ENCODE peak calls at places on chromosomes 12 and 14, in seven cellular contexts. One of them, this sample, is unnamed.
A peak's percentile ranks its signal among the peaks of the same experiment; 100 is the strongest.

GRCh38 chr12:43776498-43776897 is 17.7 kb downstream of the IRAK4 start:
- DNase-seq in GM12878: no peak
- DNase-seq in HCT116: peak; percentile 16
- DNase-seq in SK-N-SH: peak; percentile 61
- DNase-seq in HepG2: peak; percentile 44
- DNase-seq in H1: no peak
- DNase-seq in K562: peak; percentile 39
- DNase-seq in this sample: peak; percentile 62

GRCh38 chr14:103260629-103261124 is 73.4 kb upstream of the EIF5 start:
- DNase-seq in SK-N-SH: peak; percentile 57
- DNase-seq in GM12878: no peak
- DNase-seq in HCT116: no peak
- DNase-seq in HepG2: no peak
- DNase-seq in H1: peak; percentile 42
- DNase-seq in K562: peak; percentile 14
- DNase-seq in this sample: peak; percentile 69

GRCh38 chr12:117037296-117038022 is 61.8 kb downstream of the TESC start:
- DNase-seq in HCT116: no peak
- DNase-seq in SK-N-SH: no peak
- DNase-seq in GM12878: no peak
- DNase-seq in K562: no peak
- DNase-seq in H1: no peak
- DNase-seq in HepG2: no peak
- DNase-seq in this sample: no peak

GRCh38 chr12:15253990-15254389 is 32.8 kb upstream of the RERG start:
- DNase-seq in SK-N-SH: no peak
- DNase-seq in HCT116: no peak
- DNase-seq in GM12878: no peak
- DNase-seq in H1: no peak
- DNase-seq in K562: no peak
- DNase-seq in HepG2: no peak
- DNase-seq in this sample: peak; percentile 26

GRCh38 chr12:110802489-110802888 is 44.3 kb upstream of the CCDC63 start:
- DNase-seq in GM12878: no peak
- DNase-seq in K562: no peak
- DNase-seq in H1: no peak
- DNase-seq in SK-N-SH: no peak
- DNase-seq in HepG2: no peak
- DNase-seq in HCT116: no peak
- DNase-seq in this sample: no peak

GRCh38 chr12:125280482-125281377 is 215.5 kb downstream of the AACS start:
- DNase-seq in HepG2: no peak
- DNase-seq in GM12878: no peak
- DNase-seq in HCT116: no peak
- DNase-seq in H1: peak; percentile 84
- DNase-seq in SK-N-SH: no peak
- DNase-seq in K562: peak; percentile 19
- DNase-seq in this sample: no peak

GRCh38 chr12:106139422-106140141 is 828 bp upstream of the NUAK1 start:
- DNase-seq in HepG2: peak; percentile 52
- DNase-seq in K562: no peak
- DNase-seq in H1: peak; percentile 89
- DNase-seq in GM12878: no peak
- DNase-seq in HCT116: peak; percentile 56
- DNase-seq in SK-N-SH: no peak
- DNase-seq in this sample: peak; percentile 68

GRCh38 chr14:90645842-90646443 is 170.3 kb downstream of the TTC7B start:
- DNase-seq in SK-N-SH: no peak
- DNase-seq in K562: no peak
- DNase-seq in H1: peak; percentile 67
- DNase-seq in GM12878: no peak
- DNase-seq in HepG2: peak; percentile 32
- DNase-seq in HCT116: peak; percentile 55
- DNase-seq in this sample: peak; percentile 73

GRCh38 chr12:38155526-38156496 is 160.8 kb upstream of the ALG10B start:
- DNase-seq in HCT116: no peak
- DNase-seq in HepG2: no peak
- DNase-seq in GM12878: no peak
- DNase-seq in H1: no peak
- DNase-seq in K562: no peak
- DNase-seq in SK-N-SH: no peak
- DNase-seq in this sample: no peak

GRCh38 chr12:47824198-47824597 is 4.5 kb upstream of the HDAC7 start:
- DNase-seq in HepG2: no peak
- DNase-seq in K562: no peak
- DNase-seq in H1: no peak
- DNase-seq in GM12878: no peak
- DNase-seq in SK-N-SH: no peak
- DNase-seq in HCT116: no peak
- DNase-seq in this sample: no peak

GRCh38 chr12:85575115-85576096 is 260.8 kb downstream of the RASSF9 start:
- DNase-seq in HepG2: peak; percentile 63
- DNase-seq in K562: peak; percentile 26
- DNase-seq in H1: peak; percentile 56
- DNase-seq in GM12878: peak; percentile 13
- DNase-seq in HCT116: peak; percentile 54
- DNase-seq in SK-N-SH: peak; percentile 46
- DNase-seq in this sample: peak; percentile 79

GRCh38 chr14:39102265-39102968 is 618 bp downstream of the SEC23A start:
- DNase-seq in SK-N-SH: no peak
- DNase-seq in GM12878: no peak
- DNase-seq in K562: peak; percentile 30
- DNase-seq in HepG2: peak; percentile 98
- DNase-seq in HCT116: no peak
- DNase-seq in H1: no peak
- DNase-seq in this sample: no peak

GRCh38 chr12:22615963-22616501 is 8.9 kb upstream of the ETNK1 start:
- DNase-seq in HepG2: no peak
- DNase-seq in H1: no peak
- DNase-seq in HCT116: no peak
- DNase-seq in GM12878: no peak
- DNase-seq in K562: no peak
- DNase-seq in SK-N-SH: no peak
- DNase-seq in this sample: no peak

GRCh38 chr12:107402041-107403022 is 283.3 kb upstream of the PWP1 start:
- DNase-seq in SK-N-SH: peak; percentile 64
- DNase-seq in HepG2: peak; percentile 69
- DNase-seq in GM12878: no peak
- DNase-seq in K562: peak; percentile 60
- DNase-seq in HCT116: peak; percentile 69
- DNase-seq in H1: peak; percentile 79
- DNase-seq in this sample: peak; percentile 87

GRCh38 chr14:73740921-73741326 is 26.7 kb upstream of the PNMA1 start:
- DNase-seq in H1: no peak
- DNase-seq in K562: peak; percentile 68
- DNase-seq in HepG2: peak; percentile 49
- DNase-seq in SK-N-SH: peak; percentile 37
- DNase-seq in HCT116: peak; percentile 61
- DNase-seq in GM12878: no peak
- DNase-seq in this sample: peak; percentile 96

GRCh38 chr12:47833591-47834012 is 13.9 kb upstream of the HDAC7 start:
- DNase-seq in SK-N-SH: no peak
- DNase-seq in H1: no peak
- DNase-seq in HCT116: no peak
- DNase-seq in HepG2: no peak
- DNase-seq in K562: peak; percentile 70
- DNase-seq in GM12878: no peak
- DNase-seq in this sample: no peak

GRCh38 chr12:127083028-127083949 is 1183.7 kb upstream of the TMEM132C start:
- DNase-seq in HCT116: peak; percentile 54
- DNase-seq in SK-N-SH: peak; percentile 28
- DNase-seq in K562: peak; percentile 85
- DNase-seq in HepG2: peak; percentile 59
- DNase-seq in GM12878: peak; percentile 68
- DNase-seq in H1: no peak
- DNase-seq in this sample: peak; percentile 79

GRCh38 chr14:32382704-32383103 is 53.6 kb downstream of the AKAP6 start:
- DNase-seq in GM12878: no peak
- DNase-seq in SK-N-SH: peak; percentile 34
- DNase-seq in H1: no peak
- DNase-seq in K562: peak; percentile 12
- DNase-seq in HepG2: no peak
- DNase-seq in HCT116: no peak
- DNase-seq in this sample: peak; percentile 71

GRCh38 chr12:131355688-131356245 is 355.1 kb upstream of the SFSWAP start:
- DNase-seq in H1: no peak
- DNase-seq in GM12878: no peak
- DNase-seq in HCT116: no peak
- DNase-seq in SK-N-SH: no peak
- DNase-seq in K562: no peak
- DNase-seq in HepG2: no peak
- DNase-seq in this sample: no peak

GRCh38 chr12:70365648-70366518 is at the start of gene KCNMB4:
- DNase-seq in HepG2: peak; percentile 36
- DNase-seq in HCT116: no peak
- DNase-seq in K562: peak; percentile 58
- DNase-seq in GM12878: peak; percentile 7
- DNase-seq in H1: peak; percentile 93
- DNase-seq in SK-N-SH: peak; percentile 94
- DNase-seq in this sample: peak; percentile 71

GRCh38 chr14:67187826-67188225 is 1.4 kb upstream of the GARIN2 start:
- DNase-seq in HepG2: no peak
- DNase-seq in SK-N-SH: no peak
- DNase-seq in H1: no peak
- DNase-seq in GM12878: no peak
- DNase-seq in HCT116: peak; percentile 85
- DNase-seq in K562: no peak
- DNase-seq in this sample: no peak

GRCh38 chr14:61212546-61212945 is 68.6 kb downstream of the TMEM30B start:
- DNase-seq in K562: no peak
- DNase-seq in SK-N-SH: no peak
- DNase-seq in H1: no peak
- DNase-seq in HCT116: no peak
- DNase-seq in HepG2: no peak
- DNase-seq in GM12878: no peak
- DNase-seq in this sample: no peak

GRCh38 chr14:69652942-69653680 is 41.7 kb downstream of the SUSD6 start:
- DNase-seq in H1: no peak
- DNase-seq in SK-N-SH: no peak
- DNase-seq in GM12878: no peak
- DNase-seq in HepG2: no peak
- DNase-seq in K562: peak; percentile 62
- DNase-seq in HCT116: no peak
- DNase-seq in this sample: no peak
- TF ChIP-seq JUND in H1: no peak
- TF ChIP-seq JUND in SK-N-SH: no peak
- TF ChIP-seq JUND in GM12878: no peak
- TF ChIP-seq JUND in HepG2: no peak
- TF ChIP-seq JUND in K562: no peak
- TF ChIP-seq JUND in HCT116: no peak
- TF ChIP-seq JUND in this sample: no peak

GRCh38 chr12:52331833-52332232 is 10.6 kb upstream of the KRT83 start:
- DNase-seq in K562: no peak
- DNase-seq in HCT116: no peak
- DNase-seq in SK-N-SH: no peak
- DNase-seq in GM12878: no peak
- DNase-seq in HepG2: no peak
- DNase-seq in H1: no peak
- DNase-seq in this sample: no peak
- TF ChIP-seq JUND in K562: no peak
- TF ChIP-seq JUND in HCT116: no peak
- TF ChIP-seq JUND in SK-N-SH: no peak
- TF ChIP-seq JUND in GM12878: no peak
- TF ChIP-seq JUND in HepG2: no peak
- TF ChIP-seq JUND in H1: no peak
- TF ChIP-seq JUND in this sample: no peak

DNA sequence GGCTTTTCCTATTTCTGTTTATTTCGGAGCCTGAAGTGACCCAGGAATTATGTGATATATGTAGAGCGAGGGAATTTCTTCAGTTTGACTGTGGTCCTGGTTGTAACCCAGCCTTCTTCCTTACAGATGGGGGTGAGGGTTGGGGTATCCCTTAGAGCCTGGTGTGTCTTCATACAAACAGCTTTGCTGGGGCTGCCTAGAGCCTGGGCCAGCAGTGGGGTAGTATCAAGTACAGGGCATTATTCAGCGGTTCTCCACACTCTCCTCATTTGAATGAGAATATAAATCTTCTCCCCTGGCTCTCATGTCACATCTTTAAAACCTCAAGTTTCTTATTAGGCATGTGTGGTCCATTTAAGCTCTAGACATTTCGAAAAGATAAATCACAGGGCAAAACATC is 93.9 kb downstream of the ETV6 start:
- DNase-seq in K562: no peak
- DNase-seq in HepG2: no peak
- DNase-seq in H1: no peak
- DNase-seq in HCT116: no peak
- DNase-seq in SK-N-SH: no peak
- DNase-seq in GM12878: no peak
- DNase-seq in this sample: no peak
- TF ChIP-seq JUND in K562: no peak
- TF ChIP-seq JUND in HepG2: no peak
- TF ChIP-seq JUND in H1: no peak
- TF ChIP-seq JUND in HCT116: no peak
- TF ChIP-seq JUND in SK-N-SH: no peak
- TF ChIP-seq JUND in GM12878: no peak
- TF ChIP-seq JUND in this sample: no peak

GRCh38 chr12:55926738-55927587 is 731 bp downstream of the PYM1 start:
- DNase-seq in H1: peak; percentile 94
- DNase-seq in HepG2: peak; percentile 90
- DNase-seq in GM12878: peak; percentile 81
- DNase-seq in HCT116: peak; percentile 89
- DNase-seq in K562: peak; percentile 97
- DNase-seq in SK-N-SH: peak; percentile 96
- DNase-seq in this sample: peak; percentile 97

GRCh38 chr12:55930771-55931316 is at the start of gene DGKA:
- DNase-seq in K562: peak; percentile 77
- DNase-seq in HepG2: peak; percentile 65
- DNase-seq in H1: peak; percentile 78
- DNase-seq in SK-N-SH: peak; percentile 74
- DNase-seq in HCT116: peak; percentile 41
- DNase-seq in GM12878: peak; percentile 53
- DNase-seq in this sample: peak; percentile 74

GRCh38 chr12:55927588-55928502 is at the start of gene PYM1:
- DNase-seq in H1: peak; percentile 79
- DNase-seq in HepG2: peak; percentile 89
- DNase-seq in SK-N-SH: peak; percentile 73
- DNase-seq in K562: peak; percentile 95
- DNase-seq in HCT116: peak; percentile 66
- DNase-seq in GM12878: peak; percentile 76
- DNase-seq in this sample: peak; percentile 87

GRCh38 chr12:55931317-55931779 is 386 bp downstream of the DGKA start:
- DNase-seq in HepG2: no peak
- DNase-seq in GM12878: no peak
- DNase-seq in K562: no peak
- DNase-seq in HCT116: no peak
- DNase-seq in H1: peak; percentile 66
- DNase-seq in SK-N-SH: no peak
- DNase-seq in this sample: peak; percentile 31

GRCh38 chr12:55929306-55929791 is 1.6 kb upstream of the DGKA start:
- DNase-seq in K562: no peak
- DNase-seq in HCT116: no peak
- DNase-seq in GM12878: peak; percentile 70
- DNase-seq in H1: no peak
- DNase-seq in HepG2: no peak
- DNase-seq in SK-N-SH: no peak
- DNase-seq in this sample: no peak
- TF ChIP-seq JUND in K562: no peak
- TF ChIP-seq JUND in HCT116: no peak
- TF ChIP-seq JUND in GM12878: no peak
- TF ChIP-seq JUND in H1: no peak
- TF ChIP-seq JUND in HepG2: no peak
- TF ChIP-seq JUND in SK-N-SH: no peak
- TF ChIP-seq JUND in this sample: no peak

GRCh38 chr14:105399441-105399775 is 1.1 kb downstream of the TEX22 start:
- DNase-seq in GM12878: no peak
- DNase-seq in HCT116: no peak
- DNase-seq in SK-N-SH: no peak
- DNase-seq in K562: no peak
- DNase-seq in H1: no peak
- DNase-seq in HepG2: no peak
- DNase-seq in this sample: no peak
- TF ChIP-seq JUND in GM12878: no peak
- TF ChIP-seq JUND in HCT116: no peak
- TF ChIP-seq JUND in SK-N-SH: no peak
- TF ChIP-seq JUND in K562: no peak
- TF ChIP-seq JUND in H1: no peak
- TF ChIP-seq JUND in HepG2: no peak
- TF ChIP-seq JUND in this sample: no peak

This sample was measured in T47D.